ENCODE peak calls at places on chromosomes 11 and 22, in five cellular contexts. N is H1, A is brain microvascular endothelial cell, U is HCT116, V is Caco-2. W is an unnamed sample. For H3K36me3 and H3K27me3, the result is how much of the 10 kb centered on the place peaks cover.

GRCh38 chr11:130426223-130427048 is 2.0 kb downstream of the ADAMTS8 start:
- DNase-seq in N (no peak), A (no peak), U (no peak), V (no peak), W (peak)

GRCh38 chr11:69403556-69404215 is 77.8 kb upstream of the LINC01488 start:
- DNase-seq in N (no peak), A (peak), U (no peak), V (peak), W (no peak)

GRCh38 chr11:38339835-38340440 is 1741.9 kb upstream of the RAG2 start:
- DNase-seq in N (no peak), A (no peak), U (no peak), V (no peak), W (no peak)

GRCh38 chr22:46025973-46026906 is 49.3 kb upstream of the WNT7B start:
- DNase-seq in N (no peak), A (no peak), U (no peak), V (no peak), W (peak)

GRCh38 chr11:129324533-129325175 is 51.0 kb upstream of the BARX2 start:
- DNase-seq in N (no peak), A (no peak), U (no peak), V (peak), W (no peak)

GRCh38 chr22:31818481-31819392 is 64.9 kb downstream of the DEPDC5 start:
- DNase-seq in N (no peak), A (peak), U (no peak), V (no peak), W (peak)

GRCh38 chr11:118229274-118229847 is 4.5 kb upstream of the JAML start:
- DNase-seq in N (no peak), A (no peak), U (no peak), V (no peak), W (no peak)

GRCh38 chr11:128576555-128576954 is 10.8 kb downstream of the ETS1 start:
- DNase-seq in N (no peak), A (no peak), U (no peak), V (no peak), W (peak)

GRCh38 chr22:23029521-23030228 is 40.6 kb upstream of the GNAZ start:
- DNase-seq in N (no peak), A (no peak), U (no peak), V (no peak), W (peak)

GRCh38 chr11:9002920-9003572 is 755 bp downstream of the NRIP3 start:
- DNase-seq in N (no peak), A (no peak), U (no peak), V (no peak), W (peak)

GRCh38 chr11:61174275-61174674 is 13.0 kb upstream of the VPS37C start:
- DNase-seq in N (no peak), A (no peak), U (no peak), V (no peak), W (no peak)

GRCh38 chr11:15699978-15700377 is 585.3 kb downstream of the INSC start:
- DNase-seq in N (no peak), A (no peak), U (no peak), V (no peak), W (no peak)

GRCh38 chr11:1506981-1507380 is 20.4 kb upstream of the MOB2 start:
- DNase-seq in N (no peak), A (no peak), U (no peak), V (no peak), W (no peak)

GRCh38 chr11:108466405-108466804 is 924 bp downstream of the C11orf65 start:
- DNase-seq in N (no peak), A (no peak), U (no peak), V (no peak), W (no peak)

GRCh38 chr22:20204281-20204680 is 53.4 kb upstream of the CCDC188 start:
- DNase-seq in N (no peak), A (no peak), U (no peak), V (no peak), W (no peak)

GRCh38 chr22:41915035-41915782 is at the start of gene SHISA8:
- DNase-seq in N (no peak), A (no peak), U (no peak), V (peak), W (peak)

GRCh38 chr11:117179048-117179999 is 781 bp downstream of the SIDT2 start:
- DNase-seq in N (no peak), A (no peak), U (no peak), V (peak), W (peak)

GRCh38 chr11:17531071-17531817 is 13.0 kb downstream of the USH1C start:
- DNase-seq in N (no peak), A (no peak), U (no peak), V (no peak), W (no peak)

GRCh38 chr11:65334696-65335295 is 1.1 kb downstream of the DPF2 start:
- DNase-seq in N (no peak), A (no peak), U (no peak), V (no peak), W (no peak)

GRCh38 chr11:65338680-65339079 is 5.0 kb downstream of the DPF2 start:
- DNase-seq in N (no peak), A (no peak), U (no peak), V (no peak), W (no peak)

GRCh38 chr11:65340226-65340625 is 6.6 kb downstream of the DPF2 start:
- DNase-seq in N (no peak), A (no peak), U (no peak), V (no peak), W (no peak)
- H3K36me3 ChIP-seq in N (half or more), A (under half), U (under half), V (under half), W (under half)

GRCh38 chr22:44278234-44279058 is 34.3 kb downstream of the SHISAL1 start:
- DNase-seq in N (no peak), A (no peak), U (no peak), V (no peak), W (peak)

GRCh38 chr22:44276706-44277403 is 35.9 kb downstream of the SHISAL1 start:
- DNase-seq in N (no peak), A (no peak), U (no peak), V (no peak), W (peak)

GRCh38 chr22:44277404-44278135 is 35.2 kb downstream of the SHISAL1 start:
- DNase-seq in N (no peak), A (no peak), U (no peak), V (no peak), W (peak)

GRCh38 chr22:44274918-44275665 is 37.7 kb downstream of the SHISAL1 start:
- DNase-seq in N (no peak), A (no peak), U (no peak), V (no peak), W (peak)

GRCh38 chr22:44276041-44276440 is 36.7 kb downstream of the SHISAL1 start:
- DNase-seq in N (no peak), A (no peak), U (no peak), V (no peak), W (peak)
- H3K27me3 ChIP-seq in N (under half), A (under half), U (under half), V (under half), W (under half)

GRCh38 chr11:62613275-62613864 is 313 bp downstream of the ROM1 start:
- DNase-seq in N (no peak), A (no peak), U (no peak), V (no peak), W (no peak)
- H3K4me3 ChIP-seq in N (peak), A (no peak), U (no peak), V (peak), W (peak)

DNA sequence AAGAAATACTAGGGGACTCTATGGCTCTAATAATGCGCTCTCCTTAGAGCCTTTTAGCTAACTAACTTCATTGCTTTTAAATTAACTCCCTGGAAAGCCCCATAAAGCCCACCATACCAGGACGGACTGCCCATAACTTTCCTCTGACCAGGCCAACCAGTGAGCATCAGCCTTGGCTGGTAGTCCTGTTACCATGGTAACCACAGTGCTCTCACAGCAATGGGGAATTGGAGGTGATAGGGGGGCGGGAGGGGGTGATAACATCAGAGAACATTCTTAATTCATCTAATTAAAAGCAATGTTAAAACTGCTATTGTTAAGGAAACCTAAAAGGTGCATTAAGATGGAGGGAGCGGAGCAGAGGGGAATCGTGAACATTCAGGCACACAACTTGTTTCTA is 27.2 kb upstream of the CHRM4 start:
- DNase-seq in N (no peak), A (no peak), U (no peak), V (no peak), W (no peak)
- H3K36me3 ChIP-seq in N (under half), A (under half), U (under half), V (under half), W (under half)

GRCh38 chr11:72817966-72818365 is 3.8 kb downstream of the ATG16L2 start:
- DNase-seq in N (no peak), A (no peak), U (no peak), V (no peak), W (no peak)

GRCh38 chr11:72818971-72819370 is 4.8 kb downstream of the ATG16L2 start:
- DNase-seq in N (no peak), A (no peak), U (no peak), V (no peak), W (no peak)

GRCh38 chr11:72814831-72815618 is 814 bp downstream of the ATG16L2 start:
- DNase-seq in N (no peak), A (peak), U (peak), V (peak), W (no peak)

GRCh38 chr11:72814139-72814830 is at the start of gene ATG16L2:
- DNase-seq in N (peak), A (peak), U (peak), V (peak), W (peak)

GRCh38 chr11:72816404-72816990 is 2.3 kb downstream of the ATG16L2 start:
- DNase-seq in N (no peak), A (no peak), U (no peak), V (no peak), W (peak)
- H3K27me3 ChIP-seq in N (under half), A (under half), U (under half), V (under half), W (under half)